ENCODE peak calls at places on chromosome 15, in nine cellular contexts. K is GM06990, W is progenitor cell of endocrine pancreas, D is HFFc6, E is ovary, N is pancreas, U is choroid plexus epithelial cell, I is RWPE1, B is endothelial cell. O is an unnamed sample.

GRCh38 chr15:72086010-72086697 is 31.8 kb downstream of the MYO9A start:
- DNase-seq in K (no peak), W (no peak), D (no peak), E (no peak), N (no peak), U (no peak), I (no peak), B (no peak), O (no peak)

GRCh38 chr15:38536201-38536676 is 28.4 kb downstream of the RASGRP1 start:
- DNase-seq in K (no peak), W (no peak), D (peak; percentile 95), E (no peak), N (no peak), U (peak; percentile 91), I (no peak), B (no peak), O (no peak)

GRCh38 chr15:64749999-64750657 is 25.3 kb downstream of the RBPMS2 start:
- DNase-seq in K (no peak), W (no peak), D (no peak), E (no peak), N (no peak), U (peak; percentile 30), I (no peak), B (peak; percentile 22), O (no peak)

GRCh38 chr15:51861557-51862350 is 32.3 kb downstream of the TMOD3 start:
- DNase-seq in K (no peak), W (no peak), D (no peak), E (no peak), N (no peak), U (no peak), I (no peak), B (no peak), O (no peak)

GRCh38 chr15:72037321-72037720 is 80.6 kb downstream of the MYO9A start:
- DNase-seq in K (no peak), W (no peak), D (no peak), E (no peak), N (no peak), U (peak; percentile 61), I (no peak), B (no peak), O (no peak)

GRCh38 chr15:26126070-26126469 is 262.9 kb upstream of the ATP10A start:
- DNase-seq in K (no peak), W (no peak), D (no peak), E (no peak), N (peak; percentile 45), U (no peak), I (no peak), B (no peak), O (peak; percentile 76)

GRCh38 chr15:52730163-52730562 is 51.0 kb upstream of the ATOSA start:
- DNase-seq in K (peak; percentile 43), W (no peak), D (peak; percentile 82), E (no peak), N (no peak), U (peak; percentile 56), I (peak; percentile 38), B (no peak), O (no peak)

GRCh38 chr15:79195802-79196201 is 86.7 kb upstream of the ANKRD34C start:
- DNase-seq in K (no peak), W (no peak), D (no peak), E (no peak), N (no peak), U (no peak), I (no peak), B (no peak), O (no peak)

GRCh38 chr15:47407692-47408091 is 309.6 kb upstream of the SEMA6D start:
- DNase-seq in K (no peak), W (no peak), D (no peak), E (no peak), N (no peak), U (no peak), I (no peak), B (no peak), O (no peak)

GRCh38 chr15:63517202-63517601 is 12.8 kb downstream of the USP3 start:
- DNase-seq in K (no peak), W (no peak), D (no peak), E (no peak), N (no peak), U (no peak), I (no peak), B (no peak), O (no peak)

GRCh38 chr15:92277776-92278175 is 115.9 kb upstream of the ST8SIA2 start:
- DNase-seq in K (no peak), W (no peak), D (no peak), E (no peak), N (no peak), U (peak; percentile 0), I (peak; percentile 33), B (peak; percentile 28), O (peak; percentile 4)

GRCh38 chr15:29031502-29032228 is 145.9 kb downstream of the APBA2 start:
- DNase-seq in K (no peak), W (no peak), D (no peak), E (no peak), N (no peak), U (no peak), I (no peak), B (no peak), O (no peak)

GRCh38 chr15:67193223-67194009 is 61.0 kb downstream of the AAGAB start:
- DNase-seq in K (no peak), W (no peak), D (no peak), E (peak; percentile 44), N (no peak), U (peak; percentile 74), I (no peak), B (no peak), O (no peak)

GRCh38 chr15:38781196-38781595 is 216.6 kb upstream of the RASGRP1 start:
- DNase-seq in K (no peak), W (no peak), D (no peak), E (no peak), N (no peak), U (no peak), I (no peak), B (no peak), O (no peak)

GRCh38 chr15:100433304-100433703 is 91.5 kb upstream of the ADAMTS17 start:
- DNase-seq in K (no peak), W (no peak), D (no peak), E (no peak), N (no peak), U (no peak), I (peak; percentile 20), B (no peak), O (no peak)

GRCh38 chr15:100437261-100437660 is 91.5 kb downstream of the CERS3 start:
- DNase-seq in K (no peak), W (no peak), D (no peak), E (no peak), N (no peak), U (no peak), I (no peak), B (no peak), O (no peak)

GRCh38 chr15:100438570-100438969 is 90.2 kb downstream of the CERS3 start:
- DNase-seq in K (peak; percentile 16), W (no peak), D (no peak), E (peak; percentile 78), N (peak; percentile 38), U (peak; percentile 30), I (peak; percentile 22), B (no peak), O (peak; percentile 76)

GRCh38 chr15:100430381-100430780 is 88.6 kb upstream of the ADAMTS17 start:
- DNase-seq in K (no peak), W (no peak), D (no peak), E (no peak), N (no peak), U (no peak), I (no peak), B (no peak), O (no peak)

GRCh38 chr15:100434038-100434437 is 92.3 kb upstream of the ADAMTS17 start:
- DNase-seq in K (no peak), W (no peak), D (no peak), E (no peak), N (no peak), U (no peak), I (no peak), B (no peak), O (no peak)
- TF ChIP-seq CTCF in K (no peak), W (no peak), D (no peak), E (no peak), N (no peak), U (no peak), I (no peak), B (no peak), O (no peak)

DNA sequence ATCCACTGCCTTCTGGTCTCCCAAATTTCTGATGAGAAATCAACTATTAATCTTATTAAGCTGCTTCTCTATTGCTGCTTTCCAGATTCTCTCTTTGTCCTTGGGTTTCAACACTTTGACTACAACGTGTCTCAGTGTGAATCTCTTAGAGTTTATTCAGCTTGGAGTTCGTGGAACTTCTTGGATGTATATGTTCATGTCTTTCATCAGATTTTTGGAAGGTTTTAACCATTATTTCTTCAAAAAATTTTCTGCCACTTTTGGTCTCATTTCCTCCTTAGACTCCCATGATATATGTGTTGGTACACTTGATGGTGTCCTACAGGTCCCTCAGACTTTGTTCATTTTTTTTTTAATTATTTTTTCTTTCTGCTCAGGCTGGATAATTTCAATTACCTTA is 36.0 kb downstream of the TICRR start:
- DNase-seq in K (no peak), W (no peak), D (no peak), E (no peak), N (no peak), U (no peak), I (no peak), B (no peak), O (no peak)
- TF ChIP-seq CTCF in K (no peak), W (no peak), D (no peak), E (no peak), N (no peak), U (no peak), I (no peak), B (no peak), O (no peak)

GRCh38 chr15:50718700-50719125 is 32.1 kb upstream of the TRPM7 start:
- DNase-seq in K (no peak), W (no peak), D (no peak), E (no peak), N (no peak), U (no peak), I (no peak), B (no peak), O (no peak)
- TF ChIP-seq CTCF in K (no peak), W (no peak), D (no peak), E (no peak), N (no peak), U (no peak), I (no peak), B (no peak), O (no peak)

GRCh38 chr15:75339531-75340240 is 3.8 kb downstream of the COMMD4 start:
- DNase-seq in K (no peak), W (no peak), D (no peak), E (peak; percentile 16), N (no peak), U (no peak), I (no peak), B (no peak), O (no peak)

GRCh38 chr15:75335705-75336355 is at the start of gene COMMD4:
- DNase-seq in K (peak; percentile 68), W (peak; percentile 94), D (peak; percentile 96), E (peak; percentile 98), N (peak; percentile 98), U (peak; percentile 96), I (peak; percentile 75), B (peak; percentile 95), O (peak; percentile 96)

GRCh38 chr15:75329571-75329970 is 6.3 kb upstream of the COMMD4 start:
- DNase-seq in K (no peak), W (no peak), D (no peak), E (no peak), N (no peak), U (no peak), I (no peak), B (no peak), O (no peak)

GRCh38 chr15:75338661-75339240 is 2.9 kb downstream of the COMMD4 start:
- DNase-seq in K (no peak), W (no peak), D (no peak), E (peak; percentile 15), N (no peak), U (no peak), I (no peak), B (no peak), O (no peak)

GRCh38 chr15:75335313-75335704 is 554 bp upstream of the COMMD4 start:
- DNase-seq in K (no peak), W (no peak), D (no peak), E (no peak), N (no peak), U (no peak), I (no peak), B (no peak), O (no peak)
- TF ChIP-seq CTCF in K (no peak), W (no peak), D (no peak), E (no peak), N (no peak), U (no peak), I (no peak), B (no peak), O (no peak)

O was measured in dorsolateral prefrontal cortex.